ENCODE peak calls at places on chromosomes 12 and 14, in ten cellular contexts. X, Z, T, H, K, M, L, E, W and B are unnamed samples.

GRCh38 chr14:70189678-70190077 is 927 bp upstream of the SLC8A3 start:
- DNase-seq in Z (no peak), L (no peak), K (no peak), M (no peak), X (no peak), H (no peak), W (no peak), T (no peak), E (peak), B (no peak)

GRCh38 chr14:32597771-32598170 is 268.7 kb downstream of the AKAP6 start:
- DNase-seq in X (no peak), M (peak), K (no peak), H (no peak), T (no peak), W (no peak), E (no peak), L (no peak), Z (no peak), B (no peak)

GRCh38 chr12:131796754-131797587 is 31.2 kb upstream of the MMP17 start:
- DNase-seq in H (no peak), L (no peak), M (no peak), T (no peak), E (no peak), K (no peak), X (no peak), Z (no peak), W (no peak), B (no peak)

GRCh38 chr12:46473634-46474201 is 101.1 kb upstream of the SLC38A2 start:
- DNase-seq in L (peak), X (peak), T (peak), K (no peak), Z (peak), H (no peak), W (peak), E (peak), M (peak), B (no peak)

GRCh38 chr14:75044322-75044721 is 6.9 kb downstream of the MLH3 start:
- DNase-seq in Z (no peak), L (peak), T (peak), E (no peak), X (no peak), H (no peak), M (peak), W (no peak), K (no peak), B (no peak)

GRCh38 chr12:55068416-55069010 is 48.7 kb downstream of the NEUROD4 start:
- DNase-seq in H (no peak), W (peak), M (peak), L (peak), X (no peak), T (peak), K (peak), Z (no peak), E (peak), B (peak)

GRCh38 chr12:41302979-41303403 is 114.9 kb downstream of the PDZRN4 start:
- DNase-seq in H (no peak), X (no peak), M (no peak), K (no peak), T (no peak), W (no peak), L (no peak), Z (no peak), E (no peak), B (no peak)

GRCh38 chr12:10243803-10244520 is 31.3 kb downstream of the GABARAPL1 start:
- DNase-seq in X (no peak), K (no peak), T (no peak), M (no peak), Z (no peak), L (no peak), E (peak), H (no peak), W (no peak), B (peak)

GRCh38 chr12:32885831-32886230 is 10.7 kb downstream of the PKP2 start:
- DNase-seq in M (no peak), W (no peak), K (no peak), H (no peak), L (no peak), T (no peak), Z (no peak), X (no peak), E (no peak), B (no peak)

GRCh38 chr12:85468356-85469157 is 188.5 kb downstream of the ALX1 start:
- DNase-seq in W (peak), L (peak), X (peak), K (peak), H (peak), Z (no peak), T (peak), E (peak), M (peak), B (peak)

GRCh38 chr12:32515137-32515860 is 115.9 kb downstream of the FGD4 start:
- DNase-seq in X (no peak), Z (no peak), W (no peak), L (no peak), T (no peak), M (no peak), K (no peak), H (no peak), E (no peak), B (no peak)

GRCh38 chr12:21849878-21850277 is 75.4 kb upstream of the KCNJ8 start:
- DNase-seq in X (no peak), W (no peak), M (no peak), K (no peak), T (no peak), H (no peak), E (no peak), L (no peak), Z (no peak), B (no peak)

GRCh38 chr12:70332236-70332635 is 33.9 kb upstream of the KCNMB4 start:
- DNase-seq in K (no peak), L (no peak), W (no peak), X (no peak), E (no peak), H (no peak), T (no peak), Z (no peak), M (no peak), B (no peak)

GRCh38 chr12:71130670-71131069 is 27.1 kb downstream of the TSPAN8 start:
- DNase-seq in X (no peak), E (no peak), Z (no peak), L (no peak), K (no peak), W (no peak), H (no peak), T (no peak), M (no peak), B (no peak)

GRCh38 chr12:101697930-101698781 is 716 bp downstream of the CHPT1 start:
- DNase-seq in M (peak), W (no peak), X (peak), T (peak), E (no peak), Z (peak), L (peak), K (peak), H (peak), B (peak)

GRCh38 chr14:104886690-104887622 is 21.9 kb downstream of the CEP170B start:
- DNase-seq in W (no peak), X (peak), M (no peak), E (no peak), Z (peak), K (no peak), L (no peak), T (no peak), H (no peak), B (no peak)

GRCh38 chr12:127810026-127810425 is 456.9 kb upstream of the TMEM132C start:
- DNase-seq in M (peak), T (peak), W (peak), H (no peak), E (no peak), Z (no peak), L (peak), X (no peak), K (no peak), B (no peak)

GRCh38 chr14:104913413-104913812 is 11.3 kb upstream of the PLD4 start:
- DNase-seq in X (no peak), L (no peak), M (no peak), T (no peak), H (no peak), Z (no peak), E (no peak), W (no peak), K (no peak), B (no peak)

GRCh38 chr12:70355972-70356371 is 10.1 kb upstream of the KCNMB4 start:
- DNase-seq in X (no peak), M (no peak), T (no peak), L (no peak), Z (no peak), W (no peak), H (no peak), E (no peak), K (no peak), B (no peak)

GRCh38 chr14:52951730-52952481 is 1.1 kb upstream of the FERMT2 start:
- DNase-seq in K (no peak), E (peak), W (peak), L (peak), Z (peak), T (peak), H (peak), X (no peak), M (peak), B (no peak)

GRCh38 chr12:70661762-70662161 is 24.5 kb upstream of the PTPRB start:
- DNase-seq in H (no peak), W (no peak), X (no peak), T (peak), E (peak), Z (no peak), L (peak), M (peak), K (no peak), B (peak)

GRCh38 chr14:76918176-76918750 is 92.1 kb downstream of the LRRC74A start:
- DNase-seq in X (peak), T (peak), K (no peak), H (no peak), M (peak), W (no peak), E (no peak), Z (peak), L (peak), B (no peak)

GRCh38 chr14:75537071-75537470 is 14.8 kb downstream of the BATF start:
- DNase-seq in H (no peak), W (no peak), K (no peak), E (no peak), Z (no peak), T (no peak), X (no peak), M (peak), L (no peak), B (no peak)

GRCh38 chr14:90491221-90491867 is 94.5 kb downstream of the CALM1 start:
- DNase-seq in T (peak), L (peak), K (no peak), M (peak), E (no peak), X (no peak), W (no peak), Z (peak), H (peak), B (no peak)

GRCh38 chr12:25926536-25926935 is 31.9 kb upstream of the RASSF8 start:
- DNase-seq in L (no peak), K (no peak), E (no peak), Z (no peak), T (no peak), X (no peak), W (no peak), H (no peak), M (no peak), B (no peak)

GRCh38 chr14:91891721-91892220 is 24.4 kb upstream of the TC2N start:
- DNase-seq in H (peak), X (no peak), E (no peak), W (no peak), K (no peak), Z (no peak), T (peak), L (peak), M (no peak), B (no peak)

GRCh38 chr14:53368714-53369191 is 215.6 kb upstream of the DDHD1 start:
- DNase-seq in Z (no peak), T (peak), L (peak), H (no peak), E (no peak), K (no peak), M (peak), W (no peak), X (no peak), B (no peak)

GRCh38 chr14:61385002-61385685 is 63.8 kb downstream of the PRKCH start:
- DNase-seq in M (no peak), L (no peak), W (no peak), T (no peak), X (no peak), K (no peak), E (no peak), Z (no peak), H (no peak), B (no peak)

GRCh38 chr14:100748944-100749343 is 22.3 kb downstream of the DLK1 start:
- DNase-seq in L (no peak), W (no peak), E (no peak), X (no peak), M (no peak), K (no peak), Z (no peak), H (no peak), T (no peak), B (no peak)

GRCh38 chr12:2891240-2892053 is 756 bp downstream of the TULP3 start:
- DNase-seq in H (peak), T (peak), X (peak), M (peak), L (peak), K (peak), Z (peak), E (no peak), W (peak), B (peak)

GRCh38 chr14:92877757-92878431 is 45.1 kb upstream of the CHGA start:
- DNase-seq in Z (peak), L (peak), W (no peak), T (no peak), X (peak), H (no peak), M (peak), K (no peak), E (no peak), B (no peak)

GRCh38 chr14:98182385-98183055 is 1089.5 kb downstream of the BCL11B start:
- DNase-seq in T (no peak), E (no peak), H (no peak), Z (no peak), M (no peak), K (no peak), X (no peak), W (no peak), L (no peak), B (no peak)

GRCh38 chr12:3551386-3551785 is 60.4 kb downstream of the PRMT8 start:
- DNase-seq in M (no peak), W (no peak), T (no peak), X (no peak), L (no peak), H (peak), E (no peak), K (no peak), Z (peak), B (no peak)

GRCh38 chr12:54185919-54186318 is 2.9 kb downstream of the SMUG1 start:
- DNase-seq in T (no peak), M (no peak), K (no peak), Z (no peak), E (no peak), L (no peak), X (no peak), H (no peak), W (no peak), B (no peak)

GRCh38 chr12:71315328-71315960 is 124.2 kb upstream of the LGR5 start:
- DNase-seq in L (no peak), H (no peak), K (no peak), T (no peak), X (no peak), W (peak), E (no peak), M (no peak), Z (no peak), B (no peak)

GRCh38 chr12:41141076-41141475 is 47.0 kb upstream of the PDZRN4 start:
- DNase-seq in E (no peak), L (no peak), H (no peak), M (no peak), T (no peak), K (no peak), Z (no peak), W (no peak), X (no peak), B (no peak)

GRCh38 chr14:52286659-52287649 is 19.5 kb downstream of the PTGDR start:
- DNase-seq in Z (no peak), K (no peak), M (no peak), E (no peak), W (no peak), H (no peak), T (peak), L (peak), X (no peak), B (no peak)

GRCh38 chr12:58405363-58405762 is 464.0 kb downstream of the ATP23 start:
- DNase-seq in L (no peak), X (no peak), T (no peak), H (no peak), W (no peak), M (no peak), E (no peak), K (no peak), Z (no peak), B (no peak)

GRCh38 chr12:96979532-96979931 is 72.5 kb downstream of the NEDD1 start:
- DNase-seq in M (no peak), L (no peak), K (no peak), T (no peak), W (no peak), Z (no peak), E (no peak), X (no peak), H (no peak), B (no peak)

GRCh38 chr14:104545151-104545931 is 34.2 kb upstream of the C14orf180 start:
- DNase-seq in M (no peak), Z (no peak), W (no peak), T (no peak), H (peak), L (no peak), X (no peak), K (no peak), E (no peak), B (no peak)